ENCODE peak calls at places on chromosome 11, in six cellular contexts. Q, U, V, H, I and C are unnamed samples.

GRCh38 chr11:133951484-133952198 is 5.1 kb downstream of the IGSF9B start:
- DNase-seq in H (no peak), V (no peak), U (no peak), I (peak; percentile 33), Q (no peak), C (peak; percentile 53)

GRCh38 chr11:134248910-134249480 is 4.2 kb downstream of the THYN1 start:
- DNase-seq in H (no peak), Q (no peak), V (no peak), I (no peak), U (no peak), C (no peak)

GRCh38 chr11:60985501-60985900 is 14.0 kb downstream of the CD6 start:
- DNase-seq in Q (no peak), H (no peak), U (no peak), V (no peak), I (no peak), C (no peak)

GRCh38 chr11:110095554-110095953 is 2.4 kb downstream of the ZC3H12C start:
- DNase-seq in I (no peak), H (no peak), Q (no peak), V (no peak), U (no peak), C (no peak)

GRCh38 chr11:42631223-42631843 is 680.5 kb upstream of the API5 start:
- DNase-seq in U (peak; percentile 26), V (no peak), Q (no peak), I (peak; percentile 16), H (no peak), C (no peak)

GRCh38 chr11:59216654-59217640 is 4.2 kb upstream of the MPEG1 start:
- DNase-seq in Q (no peak), V (no peak), H (peak; percentile 22), I (no peak), U (no peak), C (no peak)

GRCh38 chr11:86523738-86524602 is 148.4 kb downstream of the ME3 start:
- DNase-seq in U (no peak), Q (no peak), H (peak; percentile 29), V (no peak), I (peak; percentile 92), C (no peak)

GRCh38 chr11:34898474-34898873 is 17.7 kb downstream of the APIP start:
- DNase-seq in V (no peak), U (no peak), Q (no peak), H (no peak), I (no peak), C (no peak)

GRCh38 chr11:95364324-95365295 is 133.6 kb upstream of the SESN3 start:
- DNase-seq in U (no peak), I (no peak), Q (no peak), H (peak; percentile 24), V (no peak), C (no peak)

GRCh38 chr11:115238802-115239201 is 265.4 kb downstream of the CADM1 start:
- DNase-seq in H (no peak), Q (no peak), V (no peak), I (no peak), U (no peak), C (no peak)
- TF ChIP-seq CTCF in H (no peak), Q (no peak), V (no peak), I (no peak), U (no peak), C (no peak)

GRCh38 chr11:121721448-121721847 is 268.7 kb upstream of the SORL1-AS1 start:
- DNase-seq in H (no peak), U (no peak), V (no peak), Q (no peak), I (no peak), C (no peak)

GRCh38 chr11:121723261-121723741 is 270.5 kb upstream of the SORL1-AS1 start:
- DNase-seq in Q (peak; percentile 21), I (no peak), H (no peak), U (peak; percentile 21), V (no peak), C (peak; percentile 41)

GRCh38 chr11:121721961-121722360 is 269.2 kb upstream of the SORL1-AS1 start:
- DNase-seq in H (no peak), V (no peak), U (no peak), I (no peak), Q (no peak), C (no peak)

GRCh38 chr11:121727942-121728341 is 275.2 kb upstream of the SORL1-AS1 start:
- DNase-seq in U (no peak), Q (no peak), V (no peak), I (no peak), H (no peak), C (no peak)

GRCh38 chr11:121722431-121723256 is 269.9 kb upstream of the SORL1-AS1 start:
- DNase-seq in V (peak; percentile 70), Q (peak; percentile 72), I (peak; percentile 44), U (peak; percentile 80), H (peak; percentile 64), C (peak; percentile 77)
- TF ChIP-seq CTCF in V (no peak), Q (no peak), I (peak; percentile 10), U (peak; percentile 24), H (no peak), C (no peak)

DNA sequence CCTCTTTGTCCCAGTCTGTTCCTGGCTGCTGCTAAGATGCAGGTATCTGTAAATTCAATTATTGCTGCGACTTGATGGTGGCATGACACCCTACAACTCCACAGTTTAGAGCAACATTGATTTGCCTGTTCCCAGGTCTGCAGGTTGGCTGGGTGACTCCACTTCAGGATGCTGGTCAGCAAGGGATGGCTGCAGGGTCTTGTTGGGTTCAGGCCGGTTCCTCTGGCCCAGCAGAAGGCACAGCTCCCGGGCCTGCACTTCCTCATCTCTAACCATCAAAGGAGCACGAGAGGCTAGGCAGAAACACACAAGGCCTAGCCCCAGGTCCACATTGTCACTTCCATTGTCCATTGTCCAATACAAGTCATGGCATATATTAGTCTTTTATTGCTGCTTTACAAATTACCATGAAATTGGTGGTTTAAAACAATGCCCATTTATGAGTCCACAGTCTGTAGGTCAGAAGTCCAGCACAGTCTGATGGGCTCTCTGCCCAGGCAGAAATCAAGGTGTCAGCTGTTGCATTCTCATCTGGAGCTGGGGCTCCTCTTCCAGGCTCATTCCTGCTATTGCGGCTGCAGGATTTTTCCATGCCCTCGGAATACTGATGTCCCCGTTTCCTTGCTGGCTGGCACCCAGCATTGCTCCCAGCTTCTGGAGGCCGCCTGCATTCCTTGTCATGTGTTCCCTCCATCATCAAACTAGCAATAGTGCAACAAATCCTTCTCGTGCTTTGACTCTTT is 96.6 kb upstream of the LMO1 start:
- DNase-seq in Q (no peak), H (no peak), V (peak; percentile 36), U (no peak), I (no peak), C (no peak)
- TF ChIP-seq CTCF in Q (no peak), H (no peak), V (no peak), U (no peak), I (no peak), C (no peak)

DNA sequence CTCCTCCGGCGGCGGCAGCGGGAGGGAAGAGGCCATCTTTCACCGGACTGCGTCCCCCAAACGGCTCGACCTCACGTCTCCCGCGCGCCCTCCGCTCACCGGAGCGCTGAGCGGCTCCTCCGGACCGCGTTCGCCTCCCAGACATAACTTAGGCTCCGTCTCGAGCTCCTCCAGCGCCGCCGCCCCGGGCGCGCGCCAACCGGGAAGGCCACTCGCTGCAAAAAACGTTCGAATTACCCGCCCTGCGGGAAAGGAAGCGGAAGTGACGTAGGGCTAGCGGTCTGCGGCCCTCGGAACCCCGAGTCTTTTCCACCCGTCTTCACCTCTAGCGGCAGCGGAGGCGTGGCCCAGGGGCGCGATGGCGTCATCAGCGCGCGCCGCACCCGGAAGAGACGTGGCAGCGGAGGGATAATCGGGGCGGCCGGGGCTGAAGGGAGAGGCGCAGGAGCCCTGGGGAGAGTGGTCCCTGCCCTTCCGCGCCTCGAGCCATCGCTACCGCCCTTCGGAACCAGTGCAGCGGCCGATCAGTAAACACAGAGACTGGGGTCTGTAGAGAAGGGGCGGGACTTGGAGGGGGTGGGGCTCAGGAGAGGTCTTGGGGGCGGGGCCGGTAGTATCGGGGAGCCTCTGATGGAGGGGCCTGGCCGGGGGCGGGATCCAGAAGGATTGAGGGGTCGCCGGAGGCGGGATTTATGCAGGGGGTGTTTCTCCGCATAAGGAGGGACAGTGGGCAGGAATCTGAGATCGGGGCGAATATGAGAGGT is at the start of the genes CDCA5 and ZFPL1:
- DNase-seq in Q (peak; percentile 96), V (peak; percentile 97), U (peak; percentile 97), I (peak; percentile 93), H (peak; percentile 97), C (peak; percentile 97)
- TF ChIP-seq CTCF in Q (no peak), V (no peak), U (no peak), I (no peak), H (no peak), C (no peak)

GRCh38 chr11:120576606-120577005 is 65.1 kb downstream of the GRIK4 start:
- DNase-seq in Q (no peak), H (no peak), U (no peak), V (no peak), I (no peak), C (no peak)
- TF ChIP-seq CTCF in Q (no peak), H (no peak), U (no peak), V (no peak), I (no peak), C (no peak)

GRCh38 chr11:43874738-43875137 is 5.9 kb upstream of the ALKBH3 start:
- DNase-seq in Q (no peak), I (no peak), H (no peak), V (no peak), U (no peak), C (no peak)

GRCh38 chr11:43879789-43880639 is 617 bp upstream of the ALKBH3 start:
- DNase-seq in V (no peak), U (no peak), I (no peak), Q (no peak), H (no peak), C (no peak)

DNA sequence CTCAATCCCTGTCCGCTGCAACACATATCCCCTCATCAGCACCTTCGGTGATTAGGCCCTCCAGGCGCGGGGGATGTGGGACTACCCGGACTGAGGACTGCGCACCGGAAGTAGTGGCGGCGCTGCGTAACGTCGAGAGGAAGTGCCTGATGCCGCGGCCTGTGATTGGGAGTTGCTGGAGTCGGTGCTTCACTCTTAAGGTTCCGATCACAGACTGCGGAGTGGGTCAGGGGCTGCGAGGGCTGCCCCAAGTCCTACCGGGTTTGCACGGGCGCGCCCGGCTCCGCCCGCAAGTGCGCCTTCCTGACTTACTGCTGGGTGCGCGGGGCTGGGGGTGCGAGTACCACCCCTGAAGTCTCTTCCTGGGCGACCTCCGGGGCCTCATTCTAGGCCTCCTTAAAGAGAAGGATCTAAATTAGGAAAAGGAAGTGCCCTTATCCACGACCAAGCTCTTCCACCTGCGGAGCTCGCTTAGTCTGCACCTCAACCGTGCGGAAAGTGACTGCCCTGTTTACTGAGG is at the start of gene ALKBH3:
- DNase-seq in V (peak; percentile 95), H (peak; percentile 91), I (peak; percentile 90), Q (peak; percentile 88), U (peak; percentile 95), C (peak; percentile 93)
- TF ChIP-seq CTCF in V (no peak), H (no peak), I (no peak), Q (no peak), U (no peak), C (no peak)

GRCh38 chr11:123562166-123562565 is 92.3 kb downstream of the SCN3B start:
- DNase-seq in H (no peak), I (no peak), Q (no peak), V (no peak), U (peak; percentile 46), C (no peak)

GRCh38 chr11:123559418-123559817 is 95.0 kb downstream of the SCN3B start:
- DNase-seq in V (no peak), I (peak; percentile 19), H (no peak), U (no peak), Q (no peak), C (no peak)

GRCh38 chr11:123560001-123560400 is 94.4 kb downstream of the SCN3B start:
- DNase-seq in I (peak; percentile 81), Q (no peak), U (no peak), H (no peak), V (peak; percentile 73), C (peak; percentile 69)

GRCh38 chr11:123562829-123563228 is 91.6 kb downstream of the SCN3B start:
- DNase-seq in U (no peak), H (no peak), I (no peak), V (no peak), Q (no peak), C (no peak)

GRCh38 chr11:123561046-123561781 is 93.2 kb downstream of the SCN3B start:
- DNase-seq in V (no peak), U (peak; percentile 66), H (peak; percentile 48), Q (peak; percentile 57), I (no peak), C (peak; percentile 80)
- TF ChIP-seq CTCF in V (no peak), U (peak; percentile 45), H (peak; percentile 19), Q (no peak), I (peak; percentile 47), C (peak; percentile 35)